ENCODE peak calls at places on chromosomes 13 and 19, in nine cellular contexts. One of them, this sample, is unnamed. For H3K27me3 and H3K9me3, the result is how much of the 10 kb centered on the place peaks cover.

GRCh38 chr19:31533114-31533513 is 183.9 kb upstream of the TSHZ3 start:
- DNase-seq in aorta: no peak
- DNase-seq in neural progenitor cell: no peak
- DNase-seq in uterus: no peak
- DNase-seq in stomach: no peak
- DNase-seq in thoracic aorta: no peak
- DNase-seq in adipocyte: no peak
- DNase-seq in astrocyte: no peak
- DNase-seq in IMR-90: no peak
- DNase-seq in this sample: no peak

GRCh38 chr19:38862321-38863059 is 12.7 kb upstream of the HNRNPL start:
- DNase-seq in aorta: no peak
- DNase-seq in neural progenitor cell: peak
- DNase-seq in uterus: peak
- DNase-seq in stomach: no peak
- DNase-seq in thoracic aorta: no peak
- DNase-seq in adipocyte: no peak
- DNase-seq in astrocyte: no peak
- DNase-seq in IMR-90: no peak
- DNase-seq in this sample: no peak

GRCh38 chr19:30106417-30107095 is 164.5 kb downstream of the URI1 start:
- DNase-seq in aorta: peak
- DNase-seq in neural progenitor cell: no peak
- DNase-seq in uterus: no peak
- DNase-seq in stomach: no peak
- DNase-seq in thoracic aorta: no peak
- DNase-seq in adipocyte: no peak
- DNase-seq in astrocyte: no peak
- DNase-seq in IMR-90: no peak
- DNase-seq in this sample: peak

GRCh38 chr13:39490136-39490535 is 112.9 kb downstream of the LHFPL6 start:
- DNase-seq in aorta: no peak
- DNase-seq in neural progenitor cell: peak
- DNase-seq in uterus: no peak
- DNase-seq in stomach: no peak
- DNase-seq in thoracic aorta: no peak
- DNase-seq in adipocyte: no peak
- DNase-seq in astrocyte: no peak
- DNase-seq in IMR-90: no peak
- DNase-seq in this sample: no peak

GRCh38 chr13:75993823-75994222 is 357.7 kb downstream of the LMO7 start:
- DNase-seq in aorta: no peak
- DNase-seq in neural progenitor cell: no peak
- DNase-seq in uterus: no peak
- DNase-seq in stomach: no peak
- DNase-seq in thoracic aorta: no peak
- DNase-seq in adipocyte: no peak
- DNase-seq in astrocyte: no peak
- DNase-seq in IMR-90: peak
- DNase-seq in this sample: no peak

GRCh38 chr13:79765331-79765730 is 284.4 kb downstream of the NDFIP2 start:
- DNase-seq in aorta: no peak
- DNase-seq in neural progenitor cell: no peak
- DNase-seq in uterus: no peak
- DNase-seq in stomach: no peak
- DNase-seq in thoracic aorta: no peak
- DNase-seq in adipocyte: no peak
- DNase-seq in astrocyte: no peak
- DNase-seq in IMR-90: no peak
- DNase-seq in this sample: no peak

GRCh38 chr19:10820173-10820572 is 15.8 kb downstream of the TMED1 start:
- DNase-seq in aorta: no peak
- DNase-seq in neural progenitor cell: no peak
- DNase-seq in uterus: no peak
- DNase-seq in stomach: no peak
- DNase-seq in thoracic aorta: no peak
- DNase-seq in adipocyte: no peak
- DNase-seq in astrocyte: no peak
- DNase-seq in IMR-90: no peak
- DNase-seq in this sample: no peak

GRCh38 chr13:67139551-67139950 is 90.6 kb downstream of the PCDH9 start:
- DNase-seq in aorta: no peak
- DNase-seq in neural progenitor cell: no peak
- DNase-seq in uterus: no peak
- DNase-seq in stomach: no peak
- DNase-seq in thoracic aorta: no peak
- DNase-seq in adipocyte: no peak
- DNase-seq in astrocyte: no peak
- DNase-seq in IMR-90: no peak
- DNase-seq in this sample: no peak

GRCh38 chr19:55935206-55935605 is 3.1 kb upstream of the NLRP13 start:
- DNase-seq in aorta: no peak
- DNase-seq in neural progenitor cell: no peak
- DNase-seq in uterus: no peak
- DNase-seq in stomach: no peak
- DNase-seq in thoracic aorta: no peak
- DNase-seq in adipocyte: no peak
- DNase-seq in astrocyte: no peak
- DNase-seq in IMR-90: no peak
- DNase-seq in this sample: no peak

GRCh38 chr13:109366521-109366920 is 419.9 kb downstream of the IRS2 start:
- DNase-seq in aorta: no peak
- DNase-seq in neural progenitor cell: peak
- DNase-seq in uterus: no peak
- DNase-seq in stomach: no peak
- DNase-seq in thoracic aorta: no peak
- DNase-seq in adipocyte: peak
- DNase-seq in astrocyte: no peak
- DNase-seq in IMR-90: peak
- DNase-seq in this sample: no peak

GRCh38 chr13:28449826-28450773 is 44.8 kb downstream of the FLT1 start:
- DNase-seq in aorta: no peak
- DNase-seq in neural progenitor cell: no peak
- DNase-seq in uterus: no peak
- DNase-seq in stomach: no peak
- DNase-seq in thoracic aorta: no peak
- DNase-seq in adipocyte: peak
- DNase-seq in astrocyte: no peak
- DNase-seq in IMR-90: no peak
- DNase-seq in this sample: no peak

GRCh38 chr19:49442793-49443365 is 1.6 kb upstream of the SLC17A7 start:
- DNase-seq in aorta: peak
- DNase-seq in neural progenitor cell: peak
- DNase-seq in uterus: peak
- DNase-seq in stomach: peak
- DNase-seq in thoracic aorta: peak
- DNase-seq in adipocyte: peak
- DNase-seq in astrocyte: peak
- DNase-seq in IMR-90: peak
- DNase-seq in this sample: peak

GRCh38 chr13:76019421-76020044 is 383.4 kb downstream of the LMO7 start:
- DNase-seq in aorta: no peak
- DNase-seq in neural progenitor cell: peak
- DNase-seq in uterus: no peak
- DNase-seq in stomach: no peak
- DNase-seq in thoracic aorta: no peak
- DNase-seq in adipocyte: no peak
- DNase-seq in astrocyte: no peak
- DNase-seq in IMR-90: no peak
- DNase-seq in this sample: no peak

GRCh38 chr13:78680611-78681010 is 21.7 kb upstream of the OBI1 start:
- DNase-seq in aorta: no peak
- DNase-seq in neural progenitor cell: no peak
- DNase-seq in uterus: no peak
- DNase-seq in stomach: no peak
- DNase-seq in thoracic aorta: no peak
- DNase-seq in adipocyte: no peak
- DNase-seq in astrocyte: no peak
- DNase-seq in IMR-90: no peak
- DNase-seq in this sample: no peak

GRCh38 chr19:18967358-18968146 is 26.5 kb upstream of the HOMER3 start:
- DNase-seq in aorta: peak
- DNase-seq in neural progenitor cell: no peak
- DNase-seq in uterus: peak
- DNase-seq in stomach: peak
- DNase-seq in thoracic aorta: peak
- DNase-seq in adipocyte: peak
- DNase-seq in astrocyte: peak
- DNase-seq in IMR-90: peak
- DNase-seq in this sample: peak

GRCh38 chr19:14149509-14149994 is 13.2 kb upstream of the ASF1B start:
- DNase-seq in aorta: peak
- DNase-seq in neural progenitor cell: no peak
- DNase-seq in uterus: peak
- DNase-seq in stomach: peak
- DNase-seq in thoracic aorta: no peak
- DNase-seq in adipocyte: no peak
- DNase-seq in astrocyte: no peak
- DNase-seq in IMR-90: no peak
- DNase-seq in this sample: peak

GRCh38 chr13:33678906-33679657 is 138.9 kb upstream of the RFC3 start:
- DNase-seq in aorta: no peak
- DNase-seq in neural progenitor cell: no peak
- DNase-seq in uterus: peak
- DNase-seq in stomach: peak
- DNase-seq in thoracic aorta: peak
- DNase-seq in adipocyte: no peak
- DNase-seq in astrocyte: peak
- DNase-seq in IMR-90: peak
- DNase-seq in this sample: no peak

GRCh38 chr19:38616265-38616664 is 1.5 kb downstream of the MAP4K1 start:
- DNase-seq in aorta: no peak
- DNase-seq in neural progenitor cell: no peak
- DNase-seq in uterus: no peak
- DNase-seq in stomach: no peak
- DNase-seq in thoracic aorta: no peak
- DNase-seq in adipocyte: no peak
- DNase-seq in astrocyte: no peak
- DNase-seq in IMR-90: no peak
- DNase-seq in this sample: peak

GRCh38 chr19:1935484-1936208 is 5.3 kb upstream of the CSNK1G2 start:
- DNase-seq in aorta: no peak
- DNase-seq in neural progenitor cell: no peak
- DNase-seq in uterus: no peak
- DNase-seq in stomach: no peak
- DNase-seq in thoracic aorta: no peak
- DNase-seq in adipocyte: no peak
- DNase-seq in astrocyte: peak
- DNase-seq in IMR-90: peak
- DNase-seq in this sample: peak

GRCh38 chr19:44807162-44807561 is 1.7 kb upstream of the BCAM start:
- DNase-seq in aorta: no peak
- DNase-seq in neural progenitor cell: no peak
- DNase-seq in uterus: no peak
- DNase-seq in stomach: peak
- DNase-seq in thoracic aorta: no peak
- DNase-seq in adipocyte: no peak
- DNase-seq in astrocyte: no peak
- DNase-seq in IMR-90: no peak
- DNase-seq in this sample: peak

GRCh38 chr13:37656247-37656940 is 57.8 kb upstream of the POSTN start:
- DNase-seq in aorta: no peak
- DNase-seq in neural progenitor cell: no peak
- DNase-seq in uterus: no peak
- DNase-seq in stomach: no peak
- DNase-seq in thoracic aorta: no peak
- DNase-seq in adipocyte: peak
- DNase-seq in astrocyte: peak
- DNase-seq in IMR-90: peak
- DNase-seq in this sample: peak

GRCh38 chr13:99436686-99437416 is 64.4 kb upstream of the TM9SF2 start:
- DNase-seq in aorta: peak
- DNase-seq in neural progenitor cell: peak
- DNase-seq in uterus: peak
- DNase-seq in stomach: peak
- DNase-seq in thoracic aorta: peak
- DNase-seq in adipocyte: peak
- DNase-seq in astrocyte: peak
- DNase-seq in IMR-90: peak
- DNase-seq in this sample: peak

DNA sequence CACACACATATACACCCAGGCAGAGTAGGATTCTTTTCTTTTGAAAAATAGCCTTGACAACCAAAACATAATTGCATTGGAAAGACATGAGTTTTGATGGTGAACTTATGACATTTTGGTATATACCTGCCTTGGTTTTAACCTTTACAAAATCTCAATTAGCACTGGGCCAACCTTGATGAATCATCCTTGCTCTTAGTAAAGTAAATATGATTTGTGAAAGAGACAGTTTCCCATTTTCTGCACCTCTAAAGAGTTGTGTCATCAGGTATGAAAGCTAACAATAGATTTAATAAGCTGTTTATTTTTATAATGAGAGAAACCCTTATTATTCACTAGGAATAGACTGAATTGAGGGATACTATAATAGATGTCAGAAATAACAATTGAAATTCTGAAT is 15.7 kb upstream of the ENOX1 start:
- DNase-seq in aorta: no peak
- DNase-seq in neural progenitor cell: no peak
- DNase-seq in uterus: no peak
- DNase-seq in stomach: no peak
- DNase-seq in thoracic aorta: no peak
- DNase-seq in adipocyte: no peak
- DNase-seq in astrocyte: no peak
- DNase-seq in IMR-90: no peak
- DNase-seq in this sample: no peak
- H3K27me3 ChIP-seq in aorta: under half
- H3K27me3 ChIP-seq in neural progenitor cell: under half
- H3K27me3 ChIP-seq in uterus: under half
- H3K27me3 ChIP-seq in stomach: under half
- H3K27me3 ChIP-seq in thoracic aorta: under half
- H3K27me3 ChIP-seq in adipocyte: under half
- H3K27me3 ChIP-seq in astrocyte: under half
- H3K27me3 ChIP-seq in IMR-90: under half
- H3K27me3 ChIP-seq in this sample: under half

GRCh38 chr19:40023969-40024368 is 27.1 kb downstream of the ZNF546 start:
- DNase-seq in aorta: no peak
- DNase-seq in neural progenitor cell: no peak
- DNase-seq in uterus: no peak
- DNase-seq in stomach: no peak
- DNase-seq in thoracic aorta: no peak
- DNase-seq in adipocyte: no peak
- DNase-seq in astrocyte: no peak
- DNase-seq in IMR-90: no peak
- DNase-seq in this sample: no peak
- H3K9me3 ChIP-seq in aorta: under half
- H3K9me3 ChIP-seq in neural progenitor cell: under half
- H3K9me3 ChIP-seq in uterus: under half
- H3K9me3 ChIP-seq in stomach: half or more
- H3K9me3 ChIP-seq in thoracic aorta: half or more
- H3K9me3 ChIP-seq in adipocyte: half or more
- H3K9me3 ChIP-seq in astrocyte: under half
- H3K9me3 ChIP-seq in IMR-90: under half
- H3K9me3 ChIP-seq in this sample: under half

GRCh38 chr19:50697414-50698124 is 22.0 kb downstream of the SHANK1 start:
- DNase-seq in aorta: no peak
- DNase-seq in neural progenitor cell: no peak
- DNase-seq in uterus: no peak
- DNase-seq in stomach: no peak
- DNase-seq in thoracic aorta: no peak
- DNase-seq in adipocyte: no peak
- DNase-seq in astrocyte: no peak
- DNase-seq in IMR-90: no peak
- DNase-seq in this sample: no peak
- H3K27me3 ChIP-seq in aorta: under half
- H3K27me3 ChIP-seq in neural progenitor cell: half or more
- H3K27me3 ChIP-seq in uterus: under half
- H3K27me3 ChIP-seq in stomach: under half
- H3K27me3 ChIP-seq in thoracic aorta: under half
- H3K27me3 ChIP-seq in adipocyte: under half
- H3K27me3 ChIP-seq in astrocyte: under half
- H3K27me3 ChIP-seq in IMR-90: under half
- H3K27me3 ChIP-seq in this sample: under half

GRCh38 chr19:13095393-13095784 is 7.3 kb downstream of the LYL1 start:
- DNase-seq in aorta: no peak
- DNase-seq in neural progenitor cell: peak
- DNase-seq in uterus: no peak
- DNase-seq in stomach: no peak
- DNase-seq in thoracic aorta: no peak
- DNase-seq in adipocyte: no peak
- DNase-seq in astrocyte: no peak
- DNase-seq in IMR-90: no peak
- DNase-seq in this sample: no peak
- H3K9me3 ChIP-seq in aorta: under half
- H3K9me3 ChIP-seq in neural progenitor cell: under half
- H3K9me3 ChIP-seq in uterus: under half
- H3K9me3 ChIP-seq in stomach: under half
- H3K9me3 ChIP-seq in thoracic aorta: under half
- H3K9me3 ChIP-seq in adipocyte: under half
- H3K9me3 ChIP-seq in astrocyte: under half
- H3K9me3 ChIP-seq in IMR-90: under half
- H3K9me3 ChIP-seq in this sample: under half

This sample was measured in osteoblast.